ENCODE peak calls at places on chromosome 3, in seven cellular contexts. U, H, T, I, S, X and A are unnamed samples.
A peak's percentile ranks its signal among the peaks of the same experiment; 100 is the strongest.

GRCh38 chr3:54131026-54131605 is 8.8 kb downstream of the CACNA2D3 start:
- DNase-seq in I (no peak), U (no peak), X (no peak), T (no peak), H (no peak), S (no peak), A (no peak)

GRCh38 chr3:7546219-7546618 is 685.3 kb downstream of the GRM7 start:
- DNase-seq in U (no peak), X (no peak), T (no peak), S (no peak), I (no peak), H (no peak), A (no peak)

GRCh38 chr3:171699611-171700010 is 110.7 kb downstream of the PLD1 start:
- DNase-seq in X (no peak), H (no peak), S (no peak), T (no peak), I (no peak), U (no peak), A (no peak)

GRCh38 chr3:27613846-27614500 is 108.2 kb downstream of the EOMES start:
- DNase-seq in T (no peak), S (no peak), H (no peak), U (no peak), X (peak; percentile 13), I (no peak), A (no peak)

GRCh38 chr3:164521644-164522043 is 556.7 kb downstream of the SI start:
- DNase-seq in I (no peak), T (no peak), S (no peak), H (no peak), U (no peak), X (no peak), A (no peak)

GRCh38 chr3:114557791-114558190 is 264.0 kb downstream of the TIGIT start:
- DNase-seq in S (no peak), X (no peak), T (no peak), U (no peak), I (no peak), H (no peak), A (no peak)

GRCh38 chr3:124381565-124382333 is 348.5 kb upstream of the UMPS start:
- DNase-seq in U (no peak), T (no peak), X (no peak), S (no peak), I (no peak), H (no peak), A (no peak)

GRCh38 chr3:111582114-111582461 is 13.1 kb downstream of the ZBED2 start:
- DNase-seq in S (no peak), X (no peak), H (peak; percentile 8), T (no peak), U (no peak), I (no peak), A (no peak)

GRCh38 chr3:17553080-17553479 is 189.4 kb downstream of the TBC1D5 start:
- DNase-seq in X (no peak), H (no peak), T (no peak), U (no peak), I (no peak), S (no peak), A (no peak)

GRCh38 chr3:188817103-188817919 is 354.5 kb upstream of the TPRG1 start:
- DNase-seq in T (no peak), S (no peak), U (no peak), I (no peak), X (no peak), H (no peak), A (no peak)

GRCh38 chr3:127822166-127822835 is at the start of gene MGLL:
- DNase-seq in H (no peak), X (no peak), U (no peak), T (peak; percentile 78), I (no peak), S (no peak), A (no peak)

GRCh38 chr3:140497331-140497730 is 180.5 kb upstream of the TRIM42 start:
- DNase-seq in H (no peak), X (no peak), S (no peak), U (no peak), I (no peak), T (no peak), A (no peak)

GRCh38 chr3:115022835-115023398 is 124.2 kb downstream of the ZBTB20 start:
- DNase-seq in T (no peak), S (no peak), X (no peak), H (no peak), I (no peak), U (no peak), A (no peak)

GRCh38 chr3:45100998-45101407 is 45.2 kb downstream of the CDCP1 start:
- DNase-seq in S (no peak), U (peak; percentile 12), X (no peak), T (no peak), H (no peak), I (no peak), A (no peak)

DNA sequence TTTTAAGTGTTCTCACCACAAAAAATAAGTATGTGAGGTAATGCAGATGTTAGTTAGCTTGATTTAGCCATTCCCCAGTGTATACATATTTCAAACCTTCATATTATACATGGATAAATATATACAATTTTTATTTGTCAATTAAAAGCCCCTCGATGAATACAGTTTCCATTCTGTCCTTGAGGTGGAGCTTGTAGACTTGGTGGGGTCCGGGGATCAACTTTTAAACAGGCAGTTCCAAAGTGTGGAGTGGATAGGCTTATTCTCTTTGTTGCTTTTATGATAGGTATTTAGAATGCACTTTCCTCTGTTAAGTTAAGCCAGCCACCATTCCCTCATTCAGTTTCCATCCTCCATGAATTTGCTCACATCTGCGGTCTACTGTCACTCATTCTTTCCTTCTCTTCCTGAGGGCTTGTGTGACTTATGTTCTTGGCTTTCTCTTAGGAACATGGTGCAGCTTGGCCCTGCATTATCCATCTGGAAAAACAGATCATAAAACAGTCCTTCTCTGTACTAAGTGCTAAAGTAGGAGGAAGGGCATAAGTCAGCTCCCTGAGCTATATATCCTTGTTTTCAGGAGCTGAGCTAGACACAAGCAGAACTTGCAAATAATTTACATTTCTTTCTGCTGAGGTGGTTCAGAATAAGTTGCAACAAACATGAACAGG is 149.1 kb downstream of the NFKBIZ start:
- DNase-seq in H (no peak), S (no peak), X (no peak), U (no peak), I (no peak), T (no peak), A (no peak)
- TF ChIP-seq POLR2AphosphoS5 in H (no peak), S (no peak), X (no peak), U (no peak), I (no peak), T (no peak), A (no peak)

GRCh38 chr3:48926425-48927392 is 8.1 kb downstream of the ARIH2 start:
- DNase-seq in X (no peak), I (no peak), S (no peak), H (no peak), T (no peak), U (no peak), A (no peak)
- TF ChIP-seq TAF1 in X (no peak), I (no peak), S (no peak), H (no peak), T (no peak), U (no peak), A (no peak)

GRCh38 chr3:11556234-11556633 is 87.5 kb downstream of the VGLL4 start:
- DNase-seq in S (no peak), X (no peak), I (no peak), H (no peak), T (no peak), U (no peak), A (no peak)

GRCh38 chr3:11558461-11558903 is 85.2 kb downstream of the VGLL4 start:
- DNase-seq in U (no peak), I (no peak), T (no peak), S (no peak), H (no peak), X (no peak), A (no peak)

GRCh38 chr3:11556851-11557644 is 86.7 kb downstream of the VGLL4 start:
- DNase-seq in H (no peak), U (no peak), T (no peak), S (no peak), X (no peak), I (no peak), A (no peak)

GRCh38 chr3:11558918-11559815 is 84.5 kb downstream of the VGLL4 start:
- DNase-seq in I (no peak), U (no peak), T (no peak), S (no peak), X (no peak), H (peak; percentile 47), A (no peak)

GRCh38 chr3:11558002-11558401 is 85.7 kb downstream of the VGLL4 start:
- DNase-seq in H (no peak), X (no peak), T (no peak), I (no peak), S (no peak), U (no peak), A (no peak)
- TF ChIP-seq POLR2AphosphoS5 in H (no peak), X (no peak), T (peak; percentile 25), I (no peak), S (no peak), U (no peak), A (no peak)

GRCh38 chr3:79515072-79515471 is 252.7 kb downstream of the ROBO1 start:
- DNase-seq in U (no peak), S (no peak), X (no peak), T (peak; percentile 47), I (no peak), H (no peak), A (no peak)
- TF ChIP-seq TAF1 in U (no peak), S (no peak), X (no peak), T (no peak), I (no peak), H (no peak), A (no peak)

GRCh38 chr3:194682651-194683310 is 2.9 kb upstream of the FAM43A start:
- DNase-seq in T (peak; percentile 81), S (peak; percentile 54), H (peak; percentile 83), U (peak; percentile 75), X (no peak), I (peak; percentile 50), A (no peak)
- TF ChIP-seq POLR2AphosphoS5 in T (no peak), S (no peak), H (no peak), U (no peak), X (no peak), I (no peak), A (no peak)

DNA sequence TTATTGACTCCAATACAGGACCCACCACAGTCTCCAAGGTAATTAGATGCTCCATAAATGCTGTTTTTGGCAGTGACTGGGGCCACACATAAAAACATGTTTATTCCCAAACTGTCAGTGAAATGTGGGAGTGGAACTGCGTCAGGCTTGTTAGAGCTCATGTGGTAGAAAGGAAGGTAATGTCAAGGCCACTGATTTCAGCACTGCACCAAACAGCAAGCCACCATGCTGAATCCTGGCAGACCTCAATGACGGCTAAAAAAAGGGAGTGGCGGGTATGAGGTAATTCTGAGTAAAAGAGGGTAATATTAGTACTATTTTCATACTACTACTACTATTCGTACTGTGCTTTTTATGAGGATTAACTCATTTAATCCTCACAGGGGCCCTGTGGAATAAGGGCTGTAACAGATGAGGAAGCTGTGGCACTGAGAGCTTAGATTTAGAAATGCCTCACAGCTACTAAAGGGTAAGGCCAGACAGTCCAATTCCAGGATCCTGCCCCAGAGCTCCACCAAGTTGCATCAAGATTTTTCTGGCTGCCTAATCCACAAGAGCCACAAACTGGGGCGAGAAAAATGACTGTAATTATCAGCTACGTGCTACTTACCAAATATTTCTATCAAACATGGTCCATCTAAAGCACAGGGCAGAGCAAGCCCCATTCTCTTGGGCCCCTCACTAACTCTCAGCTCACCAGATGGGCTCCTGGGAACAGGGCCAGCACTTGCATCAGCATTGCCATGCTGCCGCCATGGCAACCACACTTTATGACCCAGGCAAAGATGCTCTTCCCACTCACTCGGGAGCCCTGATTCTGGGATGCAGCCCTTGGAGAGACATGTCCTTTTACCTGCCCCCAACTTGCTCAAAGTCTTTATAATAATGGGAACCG is 83.6 kb upstream of the SPATA12 start:
- DNase-seq in S (no peak), U (no peak), I (no peak), X (no peak), T (peak; percentile 82), H (no peak), A (no peak)
- TF ChIP-seq TAF1 in S (no peak), U (no peak), I (no peak), X (no peak), T (no peak), H (no peak), A (no peak)